ENCODE peak calls at places on chromosomes 2 and 18, in eight cellular contexts. R is NCI-H2081 treated with DMSO at 0.1 percent for 48 hours; Q is SK-N-DZ; T is smooth muscle cell of the brain vasculature; W is SW480; N is stimulated activated CD8-positive, alpha-beta memory T cell treated with anti-CD3 and anti-CD28 coated beads, Interleukin-12 subunit alpha, Interleukin-12 subunit beta, amount 100 ng/mL, for 1 hour; A is T-helper 1 cell; H is cardiac fibroblast. C is an unnamed sample.
A peak's percentile ranks its signal among the peaks of the same experiment; 100 is the strongest.

GRCh38 chr2:176934869-176935415 is 277.7 kb upstream of the HNRNPA3 start:
- DNase-seq in A (no peak), T (no peak), N (no peak), Q (no peak), W (no peak), H (no peak), R (no peak), C (no peak)

GRCh38 chr2:238475034-238475433 is 48.3 kb downstream of the ASB1 start:
- DNase-seq in R (no peak), W (no peak), N (no peak), A (no peak), Q (no peak), T (no peak), H (no peak), C (no peak)

GRCh38 chr18:75268206-75268605 is 57.6 kb downstream of the TSHZ1 start:
- DNase-seq in W (no peak), N (no peak), R (no peak), H (no peak), A (no peak), T (no peak), Q (no peak), C (no peak)

GRCh38 chr2:136582631-136583205 is 182.6 kb upstream of the THSD7B start:
- DNase-seq in T (no peak), A (no peak), H (peak; percentile 17), W (peak; percentile 9), Q (no peak), R (no peak), N (no peak), C (no peak)

GRCh38 chr2:23433282-23433681 is 48.3 kb downstream of the KLHL29 start:
- DNase-seq in A (no peak), Q (no peak), H (no peak), R (no peak), N (no peak), T (no peak), W (no peak), C (no peak)

GRCh38 chr18:31369478-31369877 is 7.1 kb upstream of the DSG4 start:
- DNase-seq in H (no peak), Q (no peak), N (no peak), R (no peak), W (no peak), A (no peak), T (no peak), C (no peak)

GRCh38 chr2:27798948-27799645 is 27.6 kb downstream of the MRPL33 start:
- DNase-seq in H (peak; percentile 100), W (peak; percentile 96), T (peak; percentile 91), A (no peak), Q (no peak), R (no peak), N (no peak), C (no peak)

GRCh38 chr2:24932715-24933114 is 12.7 kb upstream of the ADCY3 start:
- DNase-seq in T (no peak), W (no peak), H (no peak), A (no peak), R (no peak), N (no peak), Q (no peak), C (no peak)

GRCh38 chr18:35705988-35706387 is 124.4 kb downstream of the GALNT1 start:
- DNase-seq in N (no peak), R (no peak), Q (no peak), W (no peak), T (no peak), A (no peak), H (no peak), C (no peak)

GRCh38 chr2:160207804-160208661 is 8.0 kb upstream of the ITGB6 start:
- DNase-seq in Q (peak; percentile 18), H (peak; percentile 90), R (no peak), W (peak; percentile 96), A (no peak), T (peak; percentile 74), N (no peak), C (no peak)

GRCh38 chr18:29163596-29163995 is 986.7 kb upstream of the CDH2 start:
- DNase-seq in R (no peak), N (no peak), A (no peak), T (no peak), H (no peak), W (no peak), Q (no peak), C (no peak)

GRCh38 chr2:236949089-236949935 is 136.4 kb upstream of the COPS8 start:
- DNase-seq in W (no peak), A (no peak), Q (no peak), R (no peak), N (no peak), H (no peak), T (no peak), C (no peak)

GRCh38 chr2:16251511-16252205 is 311.3 kb downstream of the MYCN start:
- DNase-seq in H (no peak), A (no peak), R (no peak), T (no peak), W (no peak), N (no peak), Q (no peak), C (no peak)